ENCODE peak calls at places on chromosomes 5 and 9, in four cellular contexts. I is GM03348, N is amygdala, Y is brain pericyte. S is an unnamed sample.

GRCh38 chr9:1267141-1267570 is 217.0 kb downstream of the DMRT2 start:
- DNase-seq in N (no peak), I (no peak), Y (no peak), S (no peak)

GRCh38 chr5:95738069-95738468 is 6.9 kb downstream of the RHOBTB3 start:
- DNase-seq in N (no peak), I (no peak), Y (no peak), S (no peak)

GRCh38 chr5:61817472-61818326 is 485.6 kb downstream of the ZSWIM6 start:
- DNase-seq in I (peak; percentile 75), N (peak; percentile 51), Y (no peak), S (peak; percentile 31)

GRCh38 chr5:150398432-150399157 is 14.1 kb downstream of the CD74 start:
- DNase-seq in N (no peak), Y (no peak), I (no peak), S (no peak)

GRCh38 chr5:59660737-59661136 is 232.8 kb downstream of the PDE4D start:
- DNase-seq in N (no peak), Y (no peak), I (peak; percentile 56), S (no peak)

GRCh38 chr9:38358390-38359296 is 33.9 kb upstream of the ALDH1B1 start:
- DNase-seq in N (no peak), Y (no peak), I (peak; percentile 29), S (no peak)

GRCh38 chr5:141564216-141564692 is 54.5 kb downstream of the DIAPH1 start:
- DNase-seq in Y (peak; percentile 71), N (peak; percentile 30), I (peak; percentile 75), S (peak; percentile 49)

GRCh38 chr9:29769019-29769418 is 2195.7 kb upstream of the C9orf72 start:
- DNase-seq in I (no peak), N (no peak), Y (no peak), S (no peak)

GRCh38 chr5:150999704-151000452 is 20.5 kb upstream of the GPX3 start:
- DNase-seq in N (no peak), I (no peak), Y (no peak), S (peak; percentile 73)

GRCh38 chr5:123144096-123144495 is 55.1 kb downstream of the PRDM6 start:
- DNase-seq in I (no peak), N (no peak), Y (no peak), S (no peak)

GRCh38 chr9:16214677-16215076 is 655.8 kb downstream of the BNC2 start:
- DNase-seq in N (no peak), I (no peak), Y (no peak), S (no peak)

GRCh38 chr5:167608708-167609272 is 682.7 kb upstream of the WWC1 start:
- DNase-seq in Y (no peak), N (no peak), I (no peak), S (no peak)

GRCh38 chr5:10521466-10522223 is 42.2 kb upstream of the ANKRD33B start:
- DNase-seq in Y (no peak), N (no peak), I (no peak), S (no peak)

GRCh38 chr9:111668026-111668573 is 6.7 kb downstream of the GNG10 start:
- DNase-seq in Y (no peak), N (no peak), I (no peak), S (no peak)

GRCh38 chr5:1293997-1294838 is 650 bp downstream of the TERT start:
- DNase-seq in Y (no peak), N (no peak), I (no peak), S (no peak)

GRCh38 chr9:117354252-117354847 is 60.5 kb downstream of the ASTN2 start:
- DNase-seq in N (no peak), I (no peak), Y (no peak), S (no peak)

GRCh38 chr9:78909566-78909965 is 612.6 kb downstream of the PSAT1 start:
- DNase-seq in Y (no peak), N (no peak), I (no peak), S (no peak)

S was measured in MG63.